ENCODE peak calls at places on chromosomes 4 and X, in four cellular contexts. L, N, K and W are unnamed samples.
A peak's percentile ranks its signal among the peaks of the same experiment; 100 is the strongest.

GRCh38 chr4:184649971-184650855 is 675 bp downstream of the PRIMPOL start:
- DNase-seq in L (no peak), N (peak; percentile 17), K (no peak), W (no peak)

GRCh38 chr4:102826105-102826889 is 1.1 kb downstream of the UBE2D3 start:
- DNase-seq in L (no peak), N (no peak), K (no peak), W (no peak)

GRCh38 chrX:14043209-14043608 is 13.5 kb upstream of the GEMIN8 start:
- DNase-seq in L (no peak), N (peak; percentile 7), K (no peak), W (no peak)

GRCh38 chr4:41428941-41429669 is 108.9 kb upstream of the LIMCH1 start:
- DNase-seq in L (no peak), N (no peak), K (no peak), W (no peak)

GRCh38 chr4:31104033-31104432 is 383.9 kb downstream of the PCDH7 start:
- DNase-seq in L (no peak), N (no peak), K (no peak), W (no peak)

GRCh38 chr4:56698329-56698728 is 17.2 kb upstream of the HOPX start:
- DNase-seq in L (no peak), N (no peak), K (no peak), W (no peak)

GRCh38 chr4:20847124-20847747 is 147.0 kb downstream of the PACRGL start:
- DNase-seq in L (no peak), N (no peak), K (no peak), W (no peak)

GRCh38 chr4:10743357-10743756 is 58.8 kb upstream of the CLNK start:
- DNase-seq in L (no peak), N (no peak), K (peak; percentile 91), W (no peak)

GRCh38 chr4:129092636-129093172 is 635 bp downstream of the SCLT1 start:
- DNase-seq in L (no peak), N (no peak), K (no peak), W (no peak)

GRCh38 chr4:175253184-175253902 is 335.2 kb downstream of the ADAM29 start:
- DNase-seq in L (no peak), N (no peak), K (no peak), W (peak; percentile 10)

GRCh38 chr4:35710343-35710742 is 534.0 kb downstream of the ARAP2 start:
- DNase-seq in L (no peak), N (no peak), K (no peak), W (no peak)

GRCh38 chr4:101950258-101950979 is 159.9 kb downstream of the BANK1 start:
- DNase-seq in L (no peak), N (no peak), K (no peak), W (no peak)

GRCh38 chrX:131366387-131366786 is 77.3 kb upstream of the IGSF1 start:
- DNase-seq in L (no peak), N (peak; percentile 27), K (no peak), W (peak; percentile 21)

GRCh38 chr4:30535255-30535654 is 184.9 kb upstream of the PCDH7 start:
- DNase-seq in L (no peak), N (no peak), K (no peak), W (no peak)

GRCh38 chr4:55634417-55635128 is 1.5 kb downstream of the NMU start:
- DNase-seq in L (no peak), N (no peak), K (no peak), W (no peak)

GRCh38 chrX:129782706-129783105 is 3.0 kb downstream of the SASH3 start:
- DNase-seq in L (no peak), N (no peak), K (no peak), W (no peak)

GRCh38 chr4:146398404-146398803 is 123.3 kb downstream of the SLC10A7 start:
- DNase-seq in L (no peak), N (no peak), K (no peak), W (no peak)

GRCh38 chrX:129540068-129540653 is at the start of gene OCRL:
- DNase-seq in L (peak; percentile 73), N (peak; percentile 51), K (no peak), W (peak; percentile 90)

GRCh38 chr4:34850426-34850825 is 1393.9 kb downstream of the ARAP2 start:
- DNase-seq in L (no peak), N (no peak), K (no peak), W (no peak)

GRCh38 chrX:37330642-37331041 is 18.5 kb upstream of the PRRG1 start:
- DNase-seq in L (no peak), N (no peak), K (no peak), W (no peak)

GRCh38 chrX:143663755-143664154 is 27.9 kb upstream of the SLITRK4 start:
- DNase-seq in L (no peak), N (no peak), K (no peak), W (no peak)

GRCh38 chrX:50430917-50431316 is 39.7 kb downstream of the DGKK start:
- DNase-seq in L (no peak), N (peak; percentile 41), K (no peak), W (no peak)

GRCh38 chr4:183249854-183250253 is 70.2 kb downstream of the CLDN22 start:
- DNase-seq in L (no peak), N (peak; percentile 16), K (no peak), W (peak; percentile 10)

GRCh38 chrX:47200385-47201150 is 6.9 kb downstream of the UBA1 start:
- DNase-seq in L (peak; percentile 21), N (peak; percentile 42), K (no peak), W (no peak)

GRCh38 chrX:12709047-12709446 is 82.2 kb upstream of the PRPS2 start:
- DNase-seq in L (no peak), N (no peak), K (no peak), W (no peak)

GRCh38 chrX:74545880-74546279 is 68.5 kb downstream of the RLIM start:
- DNase-seq in L (no peak), N (no peak), K (no peak), W (no peak)

GRCh38 chr4:163395758-163396157 is 52.1 kb downstream of the NPY5R start:
- DNase-seq in L (no peak), N (no peak), K (no peak), W (no peak)

GRCh38 chrX:129654652-129655546 is at the start of gene APLN:
- DNase-seq in L (peak; percentile 26), N (no peak), K (no peak), W (peak; percentile 68)

GRCh38 chr4:2825184-2825506 is 18.5 kb upstream of the ADD1 start:
- DNase-seq in L (no peak), N (no peak), K (no peak), W (no peak)

GRCh38 chr4:94819779-94820178 is 62.0 kb downstream of the BMPR1B start:
- DNase-seq in L (no peak), N (no peak), K (no peak), W (no peak)

GRCh38 chr4:72525938-72526337 is 43.1 kb downstream of the ADAMTS3 start:
- DNase-seq in L (no peak), N (no peak), K (no peak), W (no peak)

GRCh38 chrX:73448379-73448778 is 1.5 kb downstream of the CDX4 start:
- DNase-seq in L (no peak), N (no peak), K (no peak), W (no peak)

GRCh38 chrX:70664726-70665125 is 220.1 kb downstream of the DLG3 start:
- DNase-seq in L (no peak), N (peak; percentile 19), K (no peak), W (peak; percentile 21)

GRCh38 chr4:109350121-109350520 is 47.7 kb upstream of the COL25A1 start:
- DNase-seq in L (no peak), N (no peak), K (no peak), W (no peak)

GRCh38 chr4:157978680-157979361 is 194.0 kb downstream of the GASK1B start:
- DNase-seq in L (peak; percentile 57), N (peak; percentile 68), K (no peak), W (peak; percentile 65)

GRCh38 chrX:151753313-151754041 is 18.9 kb downstream of the CNGA2 start:
- DNase-seq in L (peak; percentile 64), N (peak; percentile 13), K (no peak), W (peak; percentile 74)

GRCh38 chr4:87326460-87326859 is 3.8 kb upstream of the HSD17B13 start:
- DNase-seq in L (no peak), N (no peak), K (no peak), W (no peak)

GRCh38 chr4:34289962-34290361 is 1954.4 kb downstream of the ARAP2 start:
- DNase-seq in L (no peak), N (no peak), K (no peak), W (no peak)

DNA sequence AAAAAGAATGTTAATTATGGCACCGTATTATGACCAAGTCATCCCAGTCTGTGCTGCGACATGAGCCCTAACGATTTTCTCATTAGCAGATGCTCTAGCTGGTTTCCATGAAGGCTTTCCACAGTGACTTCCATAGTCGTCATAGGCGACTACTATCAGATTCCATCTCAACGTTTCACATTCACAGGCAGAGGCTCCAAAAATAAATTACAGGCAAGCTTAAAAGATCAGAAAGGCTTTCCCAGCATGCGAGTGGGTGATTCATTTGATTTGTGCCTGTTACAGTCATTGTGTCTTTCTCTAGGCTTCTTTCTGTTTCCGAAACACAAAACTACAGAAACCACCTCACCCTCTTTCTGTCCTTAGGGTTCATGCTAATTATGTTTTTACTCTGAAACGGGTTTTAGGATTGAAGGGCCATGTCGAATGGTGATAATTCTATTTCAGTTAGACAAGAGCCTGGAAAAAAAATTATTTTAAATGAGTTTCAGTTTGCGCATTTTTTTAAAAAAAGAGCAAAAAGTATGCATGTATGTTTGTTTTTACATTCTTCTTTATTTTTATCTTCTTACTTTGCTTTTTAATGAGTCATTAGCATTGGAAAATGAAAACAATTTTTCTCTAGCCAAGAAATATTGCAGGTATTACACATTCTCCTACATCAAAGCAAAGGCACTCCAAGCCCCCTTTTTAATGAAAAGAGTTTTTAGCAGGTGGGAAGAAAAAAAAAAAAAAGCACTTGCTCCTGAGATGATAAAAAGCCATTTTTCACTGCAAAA is 43.4 kb downstream of the PALLD start:
- DNase-seq in L (no peak), N (no peak), K (no peak), W (no peak)
- TF ChIP-seq FOXM1 in L (no peak), N (no peak), K (no peak), W (no peak)

DNA sequence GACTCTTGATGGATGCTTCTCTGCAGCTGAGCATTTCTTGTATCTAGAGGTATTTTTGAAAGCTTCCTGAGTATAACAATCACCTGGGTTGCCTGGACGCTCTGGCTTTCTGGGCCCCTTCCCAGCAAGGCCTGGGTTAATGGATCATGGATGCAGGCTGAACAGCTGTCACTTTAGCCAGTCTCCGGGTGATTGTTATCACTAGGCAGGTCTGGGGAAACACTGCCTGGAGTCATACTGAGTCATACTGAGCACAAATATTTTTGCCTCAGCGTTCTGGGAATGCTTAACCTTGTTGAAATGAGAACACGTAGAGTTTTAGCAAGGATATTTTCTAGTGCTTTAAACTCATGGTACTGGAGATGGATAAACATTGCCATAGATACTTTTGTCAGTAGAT is 102.6 kb downstream of the PHEX start:
- DNase-seq in L (no peak), N (peak; percentile 22), K (no peak), W (no peak)
- TF ChIP-seq FOXK2 in L (no peak), N (no peak), K (no peak), W (no peak)

GRCh38 chrX:153885968-153886903 is at the start of gene L1CAM:
- DNase-seq in L (peak; percentile 84), N (no peak), K (no peak), W (peak; percentile 71)
- TF ChIP-seq FOXM1 in L (no peak), N (no peak), K (no peak), W (no peak)

GRCh38 chr4:122542411-122543236 is 78.2 kb downstream of the IL21 start:
- DNase-seq in L (no peak), N (no peak), K (peak; percentile 37), W (no peak)
- TF ChIP-seq FOXK2 in L (no peak), N (no peak), K (no peak), W (no peak)

GRCh38 chr4:98929341-98930267 is 671 bp upstream of the EIF4E start:
- DNase-seq in L (peak; percentile 58), N (peak; percentile 40), K (peak; percentile 78), W (peak; percentile 45)
- TF ChIP-seq FOXM1 in L (peak; percentile 14), N (no peak), K (peak; percentile 90), W (no peak)